ENCODE peak calls at places on chromosome 15, in eight cellular contexts. One of them, this sample, is unnamed.

GRCh38 chr15:51620647-51621046 is 1.9 kb downstream of the DMXL2 start:
- DNase-seq in transverse colon: no peak
- DNase-seq in uterus: no peak
- DNase-seq in hepatocyte: peak; percentile 13
- DNase-seq in pancreas: no peak
- DNase-seq in PC-3: no peak
- DNase-seq in colonic mucosa: no peak
- DNase-seq in HL-60: peak; percentile 39
- DNase-seq in this sample: no peak

GRCh38 chr15:101262551-101262950 is 10.7 kb upstream of the CHSY1 start:
- DNase-seq in transverse colon: no peak
- DNase-seq in uterus: no peak
- DNase-seq in hepatocyte: no peak
- DNase-seq in pancreas: no peak
- DNase-seq in PC-3: no peak
- DNase-seq in colonic mucosa: no peak
- DNase-seq in HL-60: no peak
- DNase-seq in this sample: no peak

GRCh38 chr15:57220220-57220619 is 156.1 kb upstream of the CGNL1 start:
- DNase-seq in transverse colon: no peak
- DNase-seq in uterus: no peak
- DNase-seq in hepatocyte: peak; percentile 23
- DNase-seq in pancreas: no peak
- DNase-seq in PC-3: no peak
- DNase-seq in colonic mucosa: no peak
- DNase-seq in HL-60: peak; percentile 10
- DNase-seq in this sample: no peak

GRCh38 chr15:98901438-98901837 is 106.2 kb downstream of the PGPEP1L start:
- DNase-seq in transverse colon: no peak
- DNase-seq in uterus: no peak
- DNase-seq in hepatocyte: no peak
- DNase-seq in pancreas: no peak
- DNase-seq in PC-3: no peak
- DNase-seq in colonic mucosa: no peak
- DNase-seq in HL-60: peak; percentile 37
- DNase-seq in this sample: no peak

GRCh38 chr15:40048155-40048792 is 9.3 kb upstream of the SRP14 start:
- DNase-seq in transverse colon: peak; percentile 78
- DNase-seq in uterus: no peak
- DNase-seq in hepatocyte: no peak
- DNase-seq in pancreas: no peak
- DNase-seq in PC-3: no peak
- DNase-seq in colonic mucosa: no peak
- DNase-seq in HL-60: peak; percentile 77
- DNase-seq in this sample: no peak

GRCh38 chr15:60379466-60380274 is 18.1 kb downstream of the ANXA2 start:
- DNase-seq in transverse colon: no peak
- DNase-seq in uterus: no peak
- DNase-seq in hepatocyte: peak; percentile 83
- DNase-seq in pancreas: no peak
- DNase-seq in PC-3: peak; percentile 86
- DNase-seq in colonic mucosa: peak; percentile 44
- DNase-seq in HL-60: no peak
- DNase-seq in this sample: peak; percentile 73

GRCh38 chr15:74902295-74903075 is 4.2 kb downstream of the FAM219B start:
- DNase-seq in transverse colon: no peak
- DNase-seq in uterus: no peak
- DNase-seq in hepatocyte: no peak
- DNase-seq in pancreas: no peak
- DNase-seq in PC-3: no peak
- DNase-seq in colonic mucosa: no peak
- DNase-seq in HL-60: peak; percentile 63
- DNase-seq in this sample: no peak

GRCh38 chr15:74847462-74847861 is 4.5 kb upstream of the ULK3 start:
- DNase-seq in transverse colon: no peak
- DNase-seq in uterus: no peak
- DNase-seq in hepatocyte: no peak
- DNase-seq in pancreas: no peak
- DNase-seq in PC-3: no peak
- DNase-seq in colonic mucosa: no peak
- DNase-seq in HL-60: no peak
- DNase-seq in this sample: no peak

GRCh38 chr15:70447927-70448698 is 315.2 kb downstream of the UACA start:
- DNase-seq in transverse colon: peak; percentile 30
- DNase-seq in uterus: no peak
- DNase-seq in hepatocyte: no peak
- DNase-seq in pancreas: no peak
- DNase-seq in PC-3: no peak
- DNase-seq in colonic mucosa: peak; percentile 37
- DNase-seq in HL-60: peak; percentile 94
- DNase-seq in this sample: no peak

GRCh38 chr15:52783191-52783829 is 6.8 kb downstream of the ONECUT1 start:
- DNase-seq in transverse colon: no peak
- DNase-seq in uterus: no peak
- DNase-seq in hepatocyte: peak; percentile 68
- DNase-seq in pancreas: peak; percentile 71
- DNase-seq in PC-3: no peak
- DNase-seq in colonic mucosa: no peak
- DNase-seq in HL-60: no peak
- DNase-seq in this sample: no peak

GRCh38 chr15:31843426-31844055 is 186.8 kb upstream of the CHRNA7 start:
- DNase-seq in transverse colon: no peak
- DNase-seq in uterus: no peak
- DNase-seq in hepatocyte: no peak
- DNase-seq in pancreas: no peak
- DNase-seq in PC-3: no peak
- DNase-seq in colonic mucosa: no peak
- DNase-seq in HL-60: no peak
- DNase-seq in this sample: no peak

GRCh38 chr15:38555686-38556334 is 8.8 kb downstream of the RASGRP1 start:
- DNase-seq in transverse colon: no peak
- DNase-seq in uterus: no peak
- DNase-seq in hepatocyte: no peak
- DNase-seq in pancreas: no peak
- DNase-seq in PC-3: no peak
- DNase-seq in colonic mucosa: no peak
- DNase-seq in HL-60: no peak
- DNase-seq in this sample: peak; percentile 10

GRCh38 chr15:47466357-47466756 is 250.9 kb upstream of the SEMA6D start:
- DNase-seq in transverse colon: no peak
- DNase-seq in uterus: no peak
- DNase-seq in hepatocyte: no peak
- DNase-seq in pancreas: no peak
- DNase-seq in PC-3: peak; percentile 82
- DNase-seq in colonic mucosa: no peak
- DNase-seq in HL-60: no peak
- DNase-seq in this sample: peak; percentile 97

GRCh38 chr15:99139276-99139675 is 34.4 kb downstream of the SYNM start:
- DNase-seq in transverse colon: no peak
- DNase-seq in uterus: no peak
- DNase-seq in hepatocyte: no peak
- DNase-seq in pancreas: no peak
- DNase-seq in PC-3: no peak
- DNase-seq in colonic mucosa: no peak
- DNase-seq in HL-60: no peak
- DNase-seq in this sample: no peak

GRCh38 chr15:93130111-93130510 is 41.1 kb upstream of the RGMA start:
- DNase-seq in transverse colon: no peak
- DNase-seq in uterus: no peak
- DNase-seq in hepatocyte: no peak
- DNase-seq in pancreas: no peak
- DNase-seq in PC-3: no peak
- DNase-seq in colonic mucosa: no peak
- DNase-seq in HL-60: no peak
- DNase-seq in this sample: no peak

GRCh38 chr15:75887178-75887577 is 16.5 kb upstream of the FBXO22 start:
- DNase-seq in transverse colon: no peak
- DNase-seq in uterus: no peak
- DNase-seq in hepatocyte: peak; percentile 18
- DNase-seq in pancreas: no peak
- DNase-seq in PC-3: no peak
- DNase-seq in colonic mucosa: no peak
- DNase-seq in HL-60: no peak
- DNase-seq in this sample: no peak

GRCh38 chr15:80490431-80490990 is 86.3 kb downstream of the ARNT2 start:
- DNase-seq in transverse colon: no peak
- DNase-seq in uterus: no peak
- DNase-seq in hepatocyte: no peak
- DNase-seq in pancreas: no peak
- DNase-seq in PC-3: no peak
- DNase-seq in colonic mucosa: no peak
- DNase-seq in HL-60: no peak
- DNase-seq in this sample: no peak

GRCh38 chr15:77974098-77974414 is 103.5 kb downstream of the TBC1D2B start:
- DNase-seq in transverse colon: peak; percentile 57
- DNase-seq in uterus: no peak
- DNase-seq in hepatocyte: no peak
- DNase-seq in pancreas: peak; percentile 55
- DNase-seq in PC-3: no peak
- DNase-seq in colonic mucosa: peak; percentile 42
- DNase-seq in HL-60: no peak
- DNase-seq in this sample: no peak

DNA sequence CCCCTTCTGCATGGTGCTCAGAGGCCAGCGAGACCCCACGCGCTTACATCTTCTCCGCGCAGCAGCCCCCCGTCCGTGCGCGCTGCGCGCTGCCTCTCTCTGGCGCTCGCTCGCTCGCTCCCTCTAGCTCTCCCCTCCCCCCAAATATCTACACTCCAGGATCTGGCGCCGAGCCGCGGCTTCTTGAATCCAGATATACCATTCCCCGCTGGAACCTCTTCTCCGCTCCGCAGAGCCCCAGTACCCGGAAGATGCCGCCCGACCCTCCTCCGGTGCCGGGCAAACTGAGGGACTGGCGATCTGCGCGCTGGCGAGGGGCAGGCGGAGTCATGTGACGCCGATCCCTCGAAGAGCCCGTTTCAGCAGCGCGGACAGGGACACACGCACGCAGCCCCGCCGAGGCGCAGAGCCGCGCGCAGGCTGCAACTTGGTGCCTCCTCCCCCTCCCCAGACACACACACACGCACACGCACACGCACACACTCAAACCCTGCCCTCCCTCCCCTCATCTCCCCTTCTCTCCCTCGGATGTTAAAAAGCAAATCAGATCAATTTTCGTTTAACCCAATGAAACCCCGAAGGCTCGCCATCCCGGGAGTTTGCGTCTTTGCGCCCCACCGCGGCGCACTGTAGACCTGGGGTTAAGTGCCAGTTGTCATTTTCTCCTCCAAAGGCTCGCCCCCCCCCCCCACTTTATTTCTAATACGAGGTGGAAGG is at the start of gene RASGRF1:
- DNase-seq in transverse colon: no peak
- DNase-seq in uterus: no peak
- DNase-seq in hepatocyte: peak; percentile 40
- DNase-seq in pancreas: no peak
- DNase-seq in PC-3: no peak
- DNase-seq in colonic mucosa: peak; percentile 16
- DNase-seq in HL-60: no peak
- DNase-seq in this sample: no peak
- H3K4me3 ChIP-seq in transverse colon: no peak within 1 kb of the TSS
- H3K4me3 ChIP-seq in uterus: no peak within 1 kb of the TSS
- H3K4me3 ChIP-seq in hepatocyte: peak within 1 kb of the TSS; percentile 7
- H3K4me3 ChIP-seq in pancreas: peak within 1 kb of the TSS; percentile 32
- H3K4me3 ChIP-seq in PC-3: no peak within 1 kb of the TSS
- H3K4me3 ChIP-seq in colonic mucosa: no peak within 1 kb of the TSS
- H3K4me3 ChIP-seq in HL-60: no peak within 1 kb of the TSS
- H3K4me3 ChIP-seq in this sample: no peak within 1 kb of the TSS

GRCh38 chr15:64209680-64210334 is 47.0 kb upstream of the PPIB start:
- DNase-seq in transverse colon: no peak
- DNase-seq in uterus: no peak
- DNase-seq in hepatocyte: peak; percentile 28
- DNase-seq in pancreas: no peak
- DNase-seq in PC-3: peak; percentile 68
- DNase-seq in colonic mucosa: no peak
- DNase-seq in HL-60: peak; percentile 7
- DNase-seq in this sample: peak; percentile 35
- TF ChIP-seq CTCF in transverse colon: peak; percentile 67
- TF ChIP-seq CTCF in uterus: peak; percentile 32
- TF ChIP-seq CTCF in hepatocyte: peak; percentile 71
- TF ChIP-seq CTCF in pancreas: no peak
- TF ChIP-seq CTCF in PC-3: peak; percentile 67
- TF ChIP-seq CTCF in colonic mucosa: no peak
- TF ChIP-seq CTCF in HL-60: no peak
- TF ChIP-seq CTCF in this sample: peak; percentile 13

GRCh38 chr15:45115312-45115820 is 1.2 kb downstream of the DUOXA2 start:
- DNase-seq in transverse colon: no peak
- DNase-seq in uterus: no peak
- DNase-seq in hepatocyte: no peak
- DNase-seq in pancreas: no peak
- DNase-seq in PC-3: no peak
- DNase-seq in colonic mucosa: no peak
- DNase-seq in HL-60: no peak
- DNase-seq in this sample: no peak
- H3K27me3 ChIP-seq in transverse colon: peaks cover 89% of the 10 kb centered on the region
- H3K27me3 ChIP-seq in uterus: peaks cover 32% of the 10 kb centered on the region
- H3K27me3 ChIP-seq in hepatocyte: peaks cover 65% of the 10 kb centered on the region
- H3K27me3 ChIP-seq in pancreas: no peaks in the 10 kb centered on the region
- H3K27me3 ChIP-seq in PC-3: peaks cover 24% of the 10 kb centered on the region
- H3K27me3 ChIP-seq in colonic mucosa: peaks cover 57% of the 10 kb centered on the region
- H3K27me3 ChIP-seq in HL-60: peaks cover 64% of the 10 kb centered on the region
- H3K27me3 ChIP-seq in this sample: peaks cover 56% of the 10 kb centered on the region

GRCh38 chr15:88804257-88804656 is 1.0 kb downstream of the ACAN start:
- DNase-seq in transverse colon: no peak
- DNase-seq in uterus: no peak
- DNase-seq in hepatocyte: no peak
- DNase-seq in pancreas: no peak
- DNase-seq in PC-3: no peak
- DNase-seq in colonic mucosa: no peak
- DNase-seq in HL-60: no peak
- DNase-seq in this sample: no peak

GRCh38 chr15:88803241-88803919 is at the start of gene ACAN:
- DNase-seq in transverse colon: no peak
- DNase-seq in uterus: no peak
- DNase-seq in hepatocyte: peak; percentile 16
- DNase-seq in pancreas: no peak
- DNase-seq in PC-3: no peak
- DNase-seq in colonic mucosa: no peak
- DNase-seq in HL-60: no peak
- DNase-seq in this sample: no peak

GRCh38 chr15:88802991-88803240 is 320 bp upstream of the ACAN start:
- DNase-seq in transverse colon: no peak
- DNase-seq in uterus: no peak
- DNase-seq in hepatocyte: no peak
- DNase-seq in pancreas: no peak
- DNase-seq in PC-3: no peak
- DNase-seq in colonic mucosa: no peak
- DNase-seq in HL-60: no peak
- DNase-seq in this sample: no peak

GRCh38 chr15:88805031-88805780 is 2.0 kb downstream of the ACAN start:
- DNase-seq in transverse colon: no peak
- DNase-seq in uterus: no peak
- DNase-seq in hepatocyte: no peak
- DNase-seq in pancreas: no peak
- DNase-seq in PC-3: no peak
- DNase-seq in colonic mucosa: no peak
- DNase-seq in HL-60: no peak
- DNase-seq in this sample: no peak

DNA sequence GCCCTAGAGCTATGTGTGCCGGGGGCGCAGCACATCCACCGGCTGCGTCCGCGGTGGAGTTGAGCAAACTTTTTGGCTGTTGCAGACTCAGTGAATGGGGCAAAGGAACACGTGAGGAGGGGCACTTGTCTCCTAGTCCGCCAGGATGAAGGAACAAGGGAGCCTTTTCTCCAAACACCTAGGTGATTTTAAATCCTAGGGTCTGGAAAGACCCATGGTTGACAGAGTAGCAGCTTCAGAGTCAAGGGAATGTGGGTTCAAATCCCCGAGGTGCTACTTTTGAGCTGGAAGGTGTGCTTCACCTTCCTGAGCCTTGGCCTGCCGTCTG is 648 bp downstream of the ACAN start:
- DNase-seq in transverse colon: no peak
- DNase-seq in uterus: no peak
- DNase-seq in hepatocyte: no peak
- DNase-seq in pancreas: no peak
- DNase-seq in PC-3: no peak
- DNase-seq in colonic mucosa: no peak
- DNase-seq in HL-60: no peak
- DNase-seq in this sample: no peak
- H3K4me3 ChIP-seq in transverse colon: no peak overlapping the region
- H3K4me3 ChIP-seq in uterus: no peak overlapping the region
- H3K4me3 ChIP-seq in hepatocyte: no peak overlapping the region
- H3K4me3 ChIP-seq in pancreas: no peak overlapping the region
- H3K4me3 ChIP-seq in PC-3: no peak overlapping the region
- H3K4me3 ChIP-seq in colonic mucosa: no peak overlapping the region
- H3K4me3 ChIP-seq in HL-60: no peak overlapping the region
- H3K4me3 ChIP-seq in this sample: no peak overlapping the region

This sample was measured in bronchial epithelial cell.